ENCODE peak calls at places on chromosomes 5 and 9, in five cellular contexts. S is HepG2, F is A549, A is H1, H is K562. L is an unnamed sample.

GRCh38 chr9:134225816-134226215 is 61.5 kb upstream of the RNU6ATAC start:
- DNase-seq in F (no peak), S (no peak), A (no peak), H (no peak), L (no peak)

GRCh38 chr9:113475992-113476391 is 12.5 kb downstream of the RGS3 start:
- DNase-seq in A (no peak), F (no peak), H (no peak), S (no peak), L (no peak)

GRCh38 chr5:139149477-139150199 is 48.5 kb downstream of the SIL1 start:
- DNase-seq in F (no peak), A (no peak), H (no peak), S (no peak), L (no peak)

GRCh38 chr9:20526500-20527319 is 95.6 kb downstream of the MLLT3 start:
- DNase-seq in H (no peak), A (no peak), S (peak; percentile 17), F (no peak), L (no peak)

GRCh38 chr5:129459485-129460120 is 495 bp upstream of the ADAMTS19 start:
- DNase-seq in F (no peak), H (no peak), A (no peak), S (no peak), L (peak; percentile 23)

GRCh38 chr5:66828551-66829421 is 232.6 kb downstream of the MAST4 start:
- DNase-seq in S (peak; percentile 7), A (no peak), H (no peak), F (no peak), L (peak; percentile 92)

GRCh38 chr5:1936413-1936812 is 53.7 kb upstream of the IRX4 start:
- DNase-seq in H (no peak), A (no peak), F (no peak), S (no peak), L (no peak)

GRCh38 chr5:147452137-147452838 is 57.6 kb downstream of the DPYSL3 start:
- DNase-seq in F (no peak), H (no peak), S (no peak), A (peak; percentile 59), L (no peak)

GRCh38 chr9:112271466-112272098 is 61.8 kb downstream of the PTBP3 start:
- DNase-seq in H (no peak), S (peak; percentile 39), A (no peak), F (peak; percentile 31), L (no peak)

GRCh38 chr5:32942225-32942989 is 231.3 kb downstream of the NPR3 start:
- DNase-seq in F (peak; percentile 18), A (no peak), H (peak; percentile 38), S (peak; percentile 38), L (peak; percentile 26)

GRCh38 chr5:116411101-116411571 is 163.5 kb downstream of the SEMA6A start:
- DNase-seq in S (no peak), H (no peak), A (no peak), F (no peak), L (no peak)

DNA sequence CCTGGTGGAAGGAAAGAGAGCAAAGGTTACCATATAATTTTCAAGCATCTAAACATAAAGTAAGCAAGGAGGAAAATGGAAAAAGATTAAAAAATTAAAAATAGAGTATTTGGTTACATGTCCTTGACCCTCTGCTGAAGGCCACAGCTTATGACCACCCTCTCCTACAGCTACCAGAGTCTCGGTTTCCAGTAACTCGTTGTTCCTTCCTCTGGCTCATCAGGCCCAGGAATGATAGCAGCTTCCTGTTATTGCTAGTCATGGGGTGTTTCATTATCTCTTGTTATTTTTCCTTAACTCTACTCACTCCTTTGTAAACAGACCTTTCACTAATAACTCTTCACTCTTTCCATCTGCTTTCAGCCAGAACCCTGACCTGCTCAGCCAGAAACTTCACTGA is 102.2 kb downstream of the YTHDC2 start:
- DNase-seq in S (no peak), H (no peak), A (no peak), F (no peak), L (peak; percentile 49)
- TF ChIP-seq JUN in S (no peak), H (no peak), A (no peak), F (no peak), L (no peak)

GRCh38 chr5:172283020-172283861 is at the start of gene UBTD2:
- DNase-seq in A (no peak), F (peak; percentile 87), S (peak; percentile 45), H (peak; percentile 82), L (peak; percentile 79)
- TF ChIP-seq POLR2A in A (no peak), F (no peak), S (no peak), H (no peak), L (peak; percentile 84)

GRCh38 chr5:140221697-140222223 is 46.8 kb downstream of the CYSTM1 start:
- DNase-seq in H (no peak), S (no peak), F (peak; percentile 24), A (no peak), L (peak; percentile 39)

GRCh38 chr5:140220698-140221064 is 45.7 kb downstream of the CYSTM1 start:
- DNase-seq in F (no peak), H (no peak), S (no peak), A (no peak), L (no peak)

GRCh38 chr5:140222416-140222815 is 47.4 kb downstream of the CYSTM1 start:
- DNase-seq in S (peak; percentile 57), F (no peak), A (no peak), H (no peak), L (no peak)

GRCh38 chr5:140219068-140219971 is 44.3 kb downstream of the CYSTM1 start:
- DNase-seq in A (no peak), S (peak; percentile 38), H (no peak), F (no peak), L (no peak)

DNA sequence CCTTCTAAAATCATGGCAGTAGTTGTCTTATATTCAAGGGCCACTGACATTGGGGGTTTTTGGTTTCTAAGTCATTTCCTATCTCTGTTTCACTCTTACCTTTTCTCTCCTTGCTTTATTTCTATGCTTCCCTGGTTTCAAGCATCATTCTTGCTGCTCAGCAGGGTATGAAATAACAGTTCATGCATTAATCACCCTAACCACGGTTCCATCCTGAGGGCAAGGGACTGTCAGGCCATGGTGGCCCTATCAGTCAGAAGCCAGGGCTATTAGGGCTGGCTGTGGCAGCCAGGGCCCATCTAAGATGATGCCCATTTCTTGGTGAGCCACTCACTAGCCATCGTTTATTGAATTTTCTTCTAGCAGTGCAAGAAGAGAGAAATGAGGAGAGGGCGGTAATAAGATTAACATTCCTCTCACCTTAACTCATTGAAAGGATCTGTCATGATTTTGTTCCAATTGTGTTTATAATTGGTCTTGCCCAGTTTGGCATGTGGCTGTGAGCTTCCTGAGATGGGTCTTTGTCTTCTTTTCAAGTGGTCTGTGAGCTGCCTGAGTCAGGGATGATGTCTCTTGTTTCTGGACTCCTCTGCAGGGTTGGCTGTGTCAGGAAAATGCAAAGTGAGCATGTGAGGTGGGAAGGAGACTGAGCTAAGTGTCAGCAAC is 45.2 kb downstream of the CYSTM1 start:
- DNase-seq in H (no peak), A (no peak), S (no peak), F (no peak), L (no peak)
- H3K4me2 ChIP-seq in H (no peak overlapping the region), A (no peak overlapping the region), S (peak overlapping the region; percentile 70), F (peak overlapping the region; percentile 20), L (no peak overlapping the region)

GRCh38 chr5:94304146-94304545 is 314.3 kb downstream of the KIAA0825 start:
- DNase-seq in S (no peak), F (no peak), H (no peak), A (no peak), L (no peak)
- TF ChIP-seq JUN in S (no peak), F (no peak), H (no peak), A (no peak), L (no peak)

GRCh38 chr5:56522169-56522568 is 289.0 kb upstream of the ANKRD55 start:
- DNase-seq in A (no peak), S (no peak), F (no peak), H (no peak), L (no peak)
- TF ChIP-seq POLR2A in A (no peak), S (no peak), F (no peak), H (no peak), L (no peak)

DNA sequence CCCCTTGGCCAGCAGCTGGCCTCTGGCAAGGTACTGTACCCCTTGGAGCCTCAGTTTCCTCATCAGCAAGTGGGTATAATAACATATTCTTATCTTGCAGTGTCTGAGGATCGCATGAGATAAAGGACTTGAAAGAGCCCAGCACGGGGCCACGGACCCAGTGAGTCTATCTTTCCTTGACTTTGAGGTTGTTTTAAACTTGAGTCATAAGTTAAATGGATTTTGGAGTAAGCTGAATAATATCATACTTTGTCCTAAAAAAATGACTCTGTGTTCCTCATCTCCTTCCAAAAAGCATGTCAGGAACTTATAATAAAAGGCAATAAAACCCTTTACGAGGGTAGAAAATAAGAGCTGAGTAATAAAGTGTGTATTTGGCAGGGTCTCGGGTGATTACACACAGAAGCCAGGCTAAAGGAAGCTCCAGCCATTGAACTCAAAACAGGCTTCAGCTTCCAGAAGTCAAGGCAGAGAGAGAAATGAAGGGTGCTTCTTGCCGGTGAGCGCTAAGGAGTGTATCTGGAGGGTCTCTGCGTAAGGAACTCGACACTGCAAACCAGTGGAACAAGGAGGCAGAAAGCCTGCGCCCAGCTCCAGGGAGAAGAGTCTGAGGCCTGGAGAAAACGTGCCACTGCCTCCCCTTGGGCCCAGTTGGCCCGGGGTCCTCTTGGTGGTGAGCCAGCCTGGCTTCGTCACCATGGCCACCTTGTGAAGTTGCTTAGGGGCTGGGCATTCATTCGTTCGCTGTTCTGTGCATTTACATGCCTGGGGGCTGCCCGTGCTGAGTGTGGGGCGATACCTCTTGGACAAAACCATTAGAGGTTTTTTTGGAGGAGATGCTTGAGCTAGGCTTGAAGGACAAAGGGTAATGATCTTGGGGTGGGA is 72.4 kb upstream of the PHYKPL start:
- DNase-seq in H (no peak), F (no peak), A (no peak), S (no peak), L (no peak)
- H3K4me2 ChIP-seq in H (no peak overlapping the region), F (no peak overlapping the region), A (no peak overlapping the region), S (no peak overlapping the region), L (no peak overlapping the region)

DNA sequence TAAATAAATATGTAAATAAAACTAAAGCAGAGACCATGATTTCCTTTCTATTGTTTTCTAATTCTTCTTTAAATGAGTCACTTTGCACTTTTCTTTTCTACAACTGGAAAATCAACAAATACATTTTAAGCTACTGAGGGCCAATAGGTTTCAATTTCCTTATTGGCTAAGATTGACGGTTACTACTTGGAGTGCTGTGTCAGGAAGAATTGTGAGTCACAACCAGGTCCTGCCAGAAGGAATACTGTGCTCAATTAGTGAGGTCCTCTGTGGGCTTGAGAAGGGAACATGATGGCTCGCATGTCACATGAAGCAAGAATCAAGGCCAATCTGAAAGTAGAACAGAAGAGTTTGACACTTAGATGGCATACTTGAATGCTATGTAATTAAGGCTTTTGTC is 110.8 kb downstream of the HMHB1 start:
- DNase-seq in H (no peak), F (no peak), A (no peak), S (no peak), L (peak; percentile 72)
- TF ChIP-seq JUN in H (no peak), F (no peak), A (no peak), S (no peak), L (no peak)

L was measured in endothelial cell of umbilical vein.